ENCODE peak calls at places on chromosomes 1 and 21, in five cellular contexts. E, S, O, A and Y are unnamed samples.

GRCh38 chr1:88731475-88731874 is 47.4 kb downstream of the PKN2 start:
- DNase-seq in S (peak), A (peak), O (peak), E (peak), Y (peak)

GRCh38 chr1:87155180-87155579 is 173.5 kb upstream of the LMO4 start:
- DNase-seq in E (no peak), S (no peak), O (no peak), A (no peak), Y (peak)

GRCh38 chr1:207821464-207822045 is 69.7 kb downstream of the CD46 start:
- DNase-seq in E (no peak), O (no peak), A (no peak), S (no peak), Y (no peak)

GRCh38 chr1:201391225-201391624 is 7.9 kb downstream of the LAD1 start:
- DNase-seq in O (no peak), A (no peak), E (no peak), S (no peak), Y (no peak)

GRCh38 chr1:93779540-93780121 is 98.0 kb upstream of the BCAR3 start:
- DNase-seq in O (no peak), S (peak), E (no peak), A (peak), Y (peak)

GRCh38 chr21:37917612-37918011 is 1.4 kb upstream of the KCNJ6 start:
- DNase-seq in E (no peak), O (no peak), A (peak), S (peak), Y (no peak)

GRCh38 chr1:6936308-6936675 is 151.0 kb downstream of the CAMTA1 start:
- DNase-seq in A (no peak), E (no peak), S (no peak), O (no peak), Y (no peak)

GRCh38 chr21:41961282-41961701 is 7.5 kb upstream of the C2CD2 start:
- DNase-seq in O (no peak), S (peak), A (no peak), E (no peak), Y (no peak)

GRCh38 chr1:23599125-23599524 is 39.8 kb upstream of the ID3 start:
- DNase-seq in O (no peak), E (no peak), S (no peak), A (no peak), Y (no peak)

GRCh38 chr1:97764991-97765390 is 155.8 kb downstream of the DPYD start:
- DNase-seq in A (no peak), E (no peak), O (no peak), S (no peak), Y (no peak)

GRCh38 chr1:32791881-32792280 is 25.3 kb downstream of the YARS1 start:
- DNase-seq in O (no peak), S (no peak), A (peak), E (no peak), Y (peak)

GRCh38 chr1:37661401-37661800 is 26.7 kb upstream of the RSPO1 start:
- DNase-seq in O (no peak), E (no peak), S (no peak), A (no peak), Y (no peak)

GRCh38 chr1:167500283-167500860 is 18.0 kb downstream of the CD247 start:
- DNase-seq in O (no peak), S (no peak), E (no peak), A (no peak), Y (no peak)

GRCh38 chr1:245856944-245857531 is 650.0 kb downstream of the SMYD3 start:
- DNase-seq in A (peak), O (no peak), E (no peak), S (peak), Y (peak)

GRCh38 chr21:33078907-33079582 is 9.1 kb downstream of the OLIG1 start:
- DNase-seq in A (peak), O (no peak), E (no peak), S (peak), Y (peak)

GRCh38 chr1:106080608-106081325 is 975.7 kb upstream of the PRMT6 start:
- DNase-seq in E (no peak), A (no peak), O (no peak), S (no peak), Y (no peak)

GRCh38 chr1:44832068-44832700 is 10.9 kb downstream of the PTCH2 start:
- DNase-seq in A (no peak), O (no peak), E (no peak), S (no peak), Y (no peak)

GRCh38 chr1:108686609-108687313 is 5.3 kb upstream of the PRPF38B start:
- DNase-seq in A (no peak), S (no peak), O (no peak), E (no peak), Y (no peak)

GRCh38 chr1:115980998-115981993 is 5.0 kb downstream of the SLC22A15 start:
- DNase-seq in S (peak), O (no peak), A (peak), E (peak), Y (peak)

GRCh38 chr1:110594466-110595076 is 11.6 kb downstream of the KCNA2 start:
- DNase-seq in A (no peak), O (no peak), E (no peak), S (no peak), Y (no peak)

GRCh38 chr1:96072021-96072420 is 649.6 kb upstream of the PTBP2 start:
- DNase-seq in A (no peak), S (peak), O (no peak), E (no peak), Y (no peak)

GRCh38 chr1:156647351-156647750 is 5.4 kb downstream of the BCAN start:
- DNase-seq in S (no peak), O (no peak), A (no peak), E (no peak), Y (no peak)

GRCh38 chr1:59180715-59181114 is 116.2 kb upstream of the FGGY start:
- DNase-seq in A (no peak), O (no peak), S (no peak), E (no peak), Y (no peak)

GRCh38 chr1:114105401-114105979 is 48.2 kb downstream of the SYT6 start:
- DNase-seq in A (no peak), O (no peak), E (no peak), S (no peak), Y (no peak)

GRCh38 chr1:72891976-72892375 is 609.6 kb upstream of the NEGR1 start:
- DNase-seq in O (no peak), A (no peak), S (no peak), E (no peak), Y (no peak)

GRCh38 chr1:108670131-108670773 is 9.4 kb upstream of the HENMT1 start:
- DNase-seq in S (no peak), O (no peak), E (no peak), A (no peak), Y (no peak)

GRCh38 chr1:221462345-221462744 is 279.5 kb downstream of the DUSP10 start:
- DNase-seq in E (no peak), S (no peak), O (no peak), A (no peak), Y (no peak)

GRCh38 chr1:20290624-20291597 is at the start of gene VWA5B1:
- DNase-seq in E (no peak), O (peak), A (peak), S (no peak), Y (peak)

GRCh38 chr1:2135425-2135824 is 59.1 kb downstream of the FAAP20 start:
- DNase-seq in S (peak), A (peak), O (peak), E (peak), Y (peak)

GRCh38 chr1:212608956-212609700 is 567 bp downstream of the ATF3 start:
- DNase-seq in A (peak), S (no peak), E (peak), O (peak), Y (no peak)

GRCh38 chr1:68228833-68229232 is 3.5 kb downstream of the WLS start:
- DNase-seq in S (peak), A (no peak), E (no peak), O (no peak), Y (peak)

GRCh38 chr1:160217466-160218165 is 12.4 kb downstream of the PEA15 start:
- DNase-seq in O (peak), S (no peak), E (no peak), A (no peak), Y (no peak)

GRCh38 chr1:40921522-40921921 is 58.0 kb upstream of the CTPS1 start:
- DNase-seq in O (no peak), E (no peak), A (no peak), S (no peak), Y (no peak)

GRCh38 chr1:25773441-25774125 is 26.4 kb upstream of the SELENON start:
- DNase-seq in S (no peak), E (no peak), O (peak), A (no peak), Y (peak)

GRCh38 chr1:15311886-15312285 is 64.9 kb downstream of the FHAD1 start:
- DNase-seq in S (peak), E (no peak), A (peak), O (no peak), Y (no peak)